ENCODE peak calls at places on chromosome 19, in eight cellular contexts. D is Peyer's patch, H is IMR-90, W is upper lobe of left lung, B is tibial nerve, Z is gastrocnemius medialis, M is vagina, X is breast epithelium. A is an unnamed sample.

GRCh38 chr19:40561947-40562346 is 14.7 kb upstream of the SHKBP1 start:
- DNase-seq in M (no peak), H (no peak), B (no peak), X (no peak), W (no peak), D (no peak), Z (no peak), A (no peak)

GRCh38 chr19:31378404-31378803 is 29.2 kb upstream of the TSHZ3 start:
- DNase-seq in M (no peak), X (no peak), H (peak; percentile 95), B (peak; percentile 24), D (no peak), Z (no peak), W (no peak), A (peak; percentile 16)

GRCh38 chr19:46610851-46611770 is 10.0 kb downstream of the CALM3 start:
- DNase-seq in X (no peak), B (no peak), H (peak; percentile 36), M (no peak), Z (peak; percentile 8), D (peak; percentile 10), W (no peak), A (peak; percentile 24)

GRCh38 chr19:16148443-16149045 is 5.1 kb downstream of the HSH2D start:
- DNase-seq in Z (no peak), X (no peak), D (no peak), H (no peak), B (no peak), W (no peak), M (no peak), A (no peak)

GRCh38 chr19:31515931-31516330 is 166.7 kb upstream of the TSHZ3 start:
- DNase-seq in W (no peak), B (no peak), M (peak; percentile 29), X (no peak), H (no peak), Z (no peak), D (no peak), A (no peak)

GRCh38 chr19:2164020-2164988 is 571 bp downstream of the DOT1L start:
- DNase-seq in M (no peak), W (no peak), D (peak; percentile 36), H (no peak), Z (no peak), X (peak; percentile 47), B (peak; percentile 50), A (peak; percentile 59)

GRCh38 chr19:32935629-32936028 is 36.1 kb downstream of the CEP89 start:
- DNase-seq in B (no peak), D (no peak), H (no peak), W (no peak), M (no peak), Z (no peak), X (no peak), A (no peak)

GRCh38 chr19:55809381-55810058 is 22.3 kb downstream of the NLRP11 start:
- DNase-seq in Z (peak; percentile 14), M (no peak), H (peak; percentile 33), X (no peak), D (peak; percentile 63), W (peak; percentile 36), B (peak; percentile 7), A (peak; percentile 32)

GRCh38 chr19:18203863-18204393 is at the start of gene RAB3A:
- DNase-seq in Z (peak; percentile 100), B (peak; percentile 100), M (peak; percentile 100), H (peak; percentile 100), W (peak; percentile 100), D (peak; percentile 100), X (peak; percentile 100), A (peak; percentile 100)

GRCh38 chr19:10418281-10419199 is 1.8 kb upstream of the PDE4A start:
- DNase-seq in B (no peak), H (no peak), W (no peak), Z (no peak), D (no peak), M (no peak), X (no peak), A (no peak)

GRCh38 chr19:40613669-40614594 is 12.8 kb downstream of the LTBP4 start:
- DNase-seq in W (peak; percentile 87), B (peak; percentile 85), M (no peak), H (peak; percentile 72), Z (peak; percentile 58), X (peak; percentile 84), D (peak; percentile 90), A (peak; percentile 89)

GRCh38 chr19:46218160-46218559 is 11.4 kb upstream of the IGFL1 start:
- DNase-seq in W (no peak), M (no peak), Z (no peak), B (no peak), X (no peak), H (peak; percentile 6), D (no peak), A (peak; percentile 57)

DNA sequence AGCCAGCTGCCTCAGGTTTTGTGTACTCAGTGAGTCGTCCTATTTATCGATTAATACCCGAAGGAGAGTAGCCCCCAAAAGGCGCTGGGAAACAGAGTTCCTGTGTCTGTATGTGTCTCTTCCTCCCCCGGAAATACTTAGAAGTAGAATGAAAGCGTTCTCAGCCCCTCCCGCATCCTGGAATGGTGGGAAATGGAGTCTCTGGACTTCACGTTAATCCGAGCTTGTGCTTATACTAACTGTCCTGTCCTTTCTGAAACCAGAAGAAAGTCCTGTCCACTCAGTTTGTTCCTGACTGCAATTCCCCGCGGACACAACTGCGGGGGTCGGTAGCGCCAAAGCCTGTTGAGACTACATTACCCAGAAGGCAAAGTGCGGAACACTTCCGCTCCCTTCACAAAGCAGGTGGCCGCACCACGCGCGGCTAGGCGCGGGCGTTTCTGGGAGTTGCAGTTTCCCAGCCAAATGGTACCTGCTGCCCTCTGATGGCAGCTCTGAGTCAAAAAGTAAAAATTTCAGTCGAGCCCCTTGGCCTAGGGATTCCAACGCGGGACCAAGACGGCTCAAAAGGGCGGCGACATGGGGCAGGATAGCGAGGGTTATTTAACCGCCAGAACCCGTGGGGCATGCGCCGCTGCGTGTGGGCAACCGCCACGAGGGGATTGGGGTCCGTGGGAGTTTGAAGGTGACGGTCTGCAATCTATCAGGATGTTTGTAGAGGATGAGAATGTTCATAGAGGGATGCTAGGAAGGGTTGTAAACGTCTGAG is 2.2 kb upstream of the GSK3A start:
- DNase-seq in D (peak; percentile 94), H (peak; percentile 93), X (peak; percentile 92), Z (peak; percentile 89), W (peak; percentile 96), M (peak; percentile 97), B (peak; percentile 89), A (peak; percentile 97)
- TF ChIP-seq CTCF in D (peak; percentile 38), H (peak; percentile 75), X (peak; percentile 48), Z (peak; percentile 64), W (peak; percentile 58), M (peak; percentile 68), B (peak; percentile 84), A (peak; percentile 34)

DNA sequence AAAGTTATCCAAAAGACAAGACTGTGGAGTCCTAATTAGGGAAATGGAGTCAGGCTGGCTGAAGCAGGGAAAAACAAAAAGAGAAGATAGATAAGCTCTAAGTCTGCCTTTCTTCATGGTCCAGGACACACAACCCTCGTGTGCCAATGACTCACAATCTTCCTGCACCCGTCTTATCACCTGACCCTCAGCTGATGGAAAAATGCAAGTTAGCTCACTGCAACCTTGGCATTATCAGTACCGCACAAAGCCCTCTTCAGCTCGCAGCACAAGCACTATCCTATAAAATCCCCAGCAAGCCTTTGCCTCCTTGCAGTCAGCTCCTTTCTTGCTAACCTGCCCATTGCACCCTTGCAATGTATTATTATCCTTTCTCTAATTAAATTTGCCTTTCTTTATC is 4.3 kb downstream of the OR7A5 start:
- DNase-seq in B (no peak), D (no peak), X (no peak), W (no peak), M (no peak), Z (no peak), H (no peak), A (peak; percentile 79)
- TF ChIP-seq POLR2A in B (no peak), D (no peak), X (no peak), W (no peak), M (no peak), Z (no peak), H (no peak), A (no peak)

GRCh38 chr19:57686727-57687126 is 5.0 kb downstream of the ZNF551 start:
- DNase-seq in Z (no peak), W (no peak), M (no peak), B (no peak), D (no peak), H (no peak), X (no peak), A (no peak)

GRCh38 chr19:57689750-57690149 is 8.0 kb downstream of the ZNF551 start:
- DNase-seq in M (no peak), H (no peak), X (peak; percentile 78), D (no peak), B (no peak), W (no peak), Z (no peak), A (no peak)

GRCh38 chr19:57682226-57682766 is 519 bp downstream of the ZNF551 start:
- DNase-seq in B (no peak), W (no peak), H (no peak), Z (no peak), M (no peak), D (no peak), X (no peak), A (no peak)

GRCh38 chr19:57687363-57688010 is 5.7 kb downstream of the ZNF551 start:
- DNase-seq in B (no peak), M (no peak), D (no peak), W (no peak), X (no peak), H (no peak), Z (no peak), A (no peak)

GRCh38 chr19:57688011-57688763 is 6.4 kb downstream of the ZNF551 start:
- DNase-seq in B (no peak), Z (no peak), X (no peak), M (no peak), W (no peak), D (no peak), H (no peak), A (no peak)
- H3K9me3 ChIP-seq in B (peaks cover 97% of the 10 kb centered on the region), Z (peaks cover 25% of the 10 kb centered on the region), X (peaks cover 87% of the 10 kb centered on the region), M (peaks cover 87% of the 10 kb centered on the region), W (peaks cover 99% of the 10 kb centered on the region), D (peaks cover 97% of the 10 kb centered on the region), H (peaks cover 75% of the 10 kb centered on the region), A (no peaks in the 10 kb centered on the region)

GRCh38 chr19:3968556-3969434 is 2.1 kb downstream of the DAPK3 start:
- DNase-seq in B (peak; percentile 86), W (peak; percentile 93), X (peak; percentile 97), H (peak; percentile 100), D (no peak), Z (peak; percentile 93), M (peak; percentile 97), A (peak; percentile 65)

GRCh38 chr19:3966051-3967017 is 4.6 kb downstream of the DAPK3 start:
- DNase-seq in B (no peak), X (no peak), D (no peak), Z (no peak), H (no peak), W (no peak), M (no peak), A (no peak)

GRCh38 chr19:3970313-3970807 is 539 bp downstream of the DAPK3 start:
- DNase-seq in W (no peak), X (no peak), B (no peak), D (no peak), M (peak; percentile 88), H (no peak), Z (no peak), A (no peak)

GRCh38 chr19:3970808-3971598 is at the start of gene DAPK3:
- DNase-seq in Z (peak; percentile 98), X (peak; percentile 99), M (peak; percentile 98), H (peak; percentile 97), B (peak; percentile 94), W (peak; percentile 98), D (peak; percentile 95), A (peak; percentile 98)

GRCh38 chr19:3969435-3970312 is 1.2 kb downstream of the DAPK3 start:
- DNase-seq in M (no peak), W (peak; percentile 61), X (peak; percentile 76), D (no peak), Z (peak; percentile 87), B (no peak), H (peak; percentile 82), A (no peak)
- TF ChIP-seq CTCF in M (no peak), W (no peak), X (no peak), D (no peak), Z (peak; percentile 12), B (no peak), H (peak; percentile 35), A (no peak)